ENCODE peak calls at places on chromosomes 3 and 15, in five cellular contexts. N is GM06990, A is stomach, R is HCT116, D is dorsolateral prefrontal cortex. S is an unnamed sample.
A peak's percentile ranks its signal among the peaks of the same experiment; 100 is the strongest.

GRCh38 chr3:140682586-140682985 is 4.7 kb downstream of the TRIM42 start:
- DNase-seq in N (no peak), A (no peak), R (no peak), D (no peak), S (no peak)

GRCh38 chr3:143266512-143266911 is 146.9 kb downstream of the CHST2 start:
- DNase-seq in N (no peak), A (no peak), R (no peak), D (no peak), S (no peak)

GRCh38 chr3:193859195-193859594 is 266.2 kb downstream of the OPA1 start:
- DNase-seq in N (no peak), A (no peak), R (no peak), D (no peak), S (no peak)

GRCh38 chr3:128322030-128323022 is 144.4 kb downstream of the DNAJB8 start:
- DNase-seq in N (no peak), A (peak; percentile 57), R (no peak), D (no peak), S (peak; percentile 61)

GRCh38 chr15:85312925-85313324 is 67.5 kb upstream of the AKAP13 start:
- DNase-seq in N (no peak), A (no peak), R (no peak), D (no peak), S (no peak)

GRCh38 chr3:175224051-175224450 is 364.9 kb downstream of the NAALADL2 start:
- DNase-seq in N (no peak), A (no peak), R (peak; percentile 15), D (no peak), S (peak; percentile 72)

GRCh38 chr3:142940000-142940399 is 23.5 kb downstream of the PAQR9 start:
- DNase-seq in N (no peak), A (no peak), R (no peak), D (no peak), S (no peak)

GRCh38 chr3:196995646-196996355 is 27.2 kb upstream of the PIGZ start:
- DNase-seq in N (no peak), A (no peak), R (no peak), D (peak; percentile 77), S (no peak)

GRCh38 chr3:42123012-42123581 is 31.9 kb downstream of the TRAK1 start:
- DNase-seq in N (peak; percentile 64), A (no peak), R (no peak), D (no peak), S (no peak)

GRCh38 chr15:83555383-83555782 is 98.5 kb upstream of the ADAMTSL3 start:
- DNase-seq in N (no peak), A (no peak), R (no peak), D (no peak), S (no peak)

GRCh38 chr3:15273214-15273613 is 59.2 kb downstream of the SH3BP5 start:
- DNase-seq in N (no peak), A (no peak), R (no peak), D (no peak), S (no peak)

GRCh38 chr15:85750319-85750806 is 44.4 kb downstream of the KLHL25 start:
- DNase-seq in N (no peak), A (peak; percentile 27), R (no peak), D (peak; percentile 67), S (no peak)

GRCh38 chr15:83581381-83581780 is 72.5 kb upstream of the ADAMTSL3 start:
- DNase-seq in N (no peak), A (no peak), R (no peak), D (no peak), S (no peak)

GRCh38 chr3:194029846-194030245 is 106.1 kb upstream of the HES1 start:
- DNase-seq in N (no peak), A (peak; percentile 48), R (no peak), D (no peak), S (peak; percentile 18)

GRCh38 chr15:60301024-60301423 is 96.8 kb downstream of the ANXA2 start:
- DNase-seq in N (no peak), A (no peak), R (peak; percentile 27), D (no peak), S (no peak)

GRCh38 chr15:90141646-90142045 is 39.4 kb upstream of the IDH2 start:
- DNase-seq in N (no peak), A (no peak), R (no peak), D (no peak), S (no peak)

GRCh38 chr15:52076889-52077781 is 35.4 kb downstream of the BCL2L10 start:
- DNase-seq in N (no peak), A (no peak), R (peak; percentile 37), D (no peak), S (no peak)

GRCh38 chr3:46369675-46370132 is 1.0 kb upstream of the CCR5 start:
- DNase-seq in N (peak; percentile 50), A (no peak), R (no peak), D (no peak), S (no peak)

GRCh38 chr3:120524171-120524923 is 71.8 kb upstream of the NDUFB4 start:
- DNase-seq in N (no peak), A (no peak), R (no peak), D (no peak), S (no peak)

GRCh38 chr3:181752202-181752671 is 40.5 kb downstream of the SOX2 start:
- DNase-seq in N (no peak), A (no peak), R (no peak), D (peak; percentile 43), S (no peak)

GRCh38 chr3:14481646-14482036 is 58.5 kb downstream of the GRIP2 start:
- DNase-seq in N (no peak), A (no peak), R (no peak), D (no peak), S (no peak)

GRCh38 chr15:74451861-74452835 is 8.8 kb downstream of the UBL7 start:
- DNase-seq in N (no peak), A (no peak), R (no peak), D (peak; percentile 85), S (no peak)

GRCh38 chr15:97052526-97052925 is 722.0 kb downstream of the NR2F2 start:
- DNase-seq in N (no peak), A (no peak), R (no peak), D (no peak), S (no peak)

GRCh38 chr3:177554900-177555759 is 357.8 kb upstream of the TBL1XR1 start:
- DNase-seq in N (no peak), A (no peak), R (no peak), D (peak; percentile 63), S (no peak)

GRCh38 chr15:76199106-76200082 is 111.9 kb downstream of the ETFA start:
- DNase-seq in N (no peak), A (no peak), R (peak; percentile 39), D (no peak), S (no peak)

GRCh38 chr3:126528800-126529541 is 5.0 kb downstream of the CHST13 start:
- DNase-seq in N (no peak), A (no peak), R (no peak), D (no peak), S (peak; percentile 84)

GRCh38 chr3:61768284-61769012 is 207.1 kb downstream of the PTPRG start:
- DNase-seq in N (no peak), A (no peak), R (no peak), D (no peak), S (no peak)

GRCh38 chr3:119098620-119099222 is 47.2 kb upstream of the TEX55 start:
- DNase-seq in N (no peak), A (no peak), R (peak; percentile 13), D (no peak), S (peak; percentile 34)

GRCh38 chr3:11060500-11061251 is 68.1 kb downstream of the SLC6A1 start:
- DNase-seq in N (peak; percentile 41), A (peak; percentile 57), R (peak; percentile 50), D (peak; percentile 74), S (peak; percentile 78)

DNA sequence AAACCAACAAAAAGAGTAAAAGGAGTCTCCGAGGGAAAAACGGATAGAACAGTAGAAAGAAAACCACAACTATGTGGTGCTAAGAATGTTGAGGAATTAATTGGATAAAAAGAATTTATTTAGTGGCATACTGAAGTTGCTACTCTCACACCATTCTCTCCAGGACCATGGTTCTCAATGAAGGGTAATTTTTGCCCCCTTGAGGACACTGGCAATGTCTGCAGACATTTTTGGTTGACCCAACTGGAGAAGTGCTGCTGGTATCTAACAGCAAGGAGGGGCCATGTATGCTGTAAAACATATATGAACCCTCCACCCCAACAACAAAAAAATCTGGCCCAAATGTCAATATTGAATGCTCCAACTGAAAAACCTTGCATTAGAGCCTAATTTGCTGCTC is 85.9 kb upstream of the CSPG5 start:
- DNase-seq in N (no peak), A (no peak), R (peak; percentile 18), D (no peak), S (no peak)
- TF ChIP-seq CTCF in N (peak; percentile 29), A (no peak), R (peak; percentile 47), D (no peak), S (peak; percentile 15)

GRCh38 chr3:150544040-150544439 is 2.3 kb downstream of the SERP1 start:
- DNase-seq in N (no peak), A (no peak), R (no peak), D (no peak), S (no peak)

GRCh38 chr3:150547045-150547753 is 612 bp downstream of the EIF2A start:
- DNase-seq in N (no peak), A (no peak), R (no peak), D (no peak), S (no peak)

GRCh38 chr3:150546226-150547044 is at the start of the genes EIF2A and SERP1:
- DNase-seq in N (peak; percentile 99), A (peak; percentile 99), R (peak; percentile 98), D (peak; percentile 99), S (peak; percentile 100)

GRCh38 chr3:150544726-150545125 is 1.6 kb downstream of the SERP1 start:
- DNase-seq in N (no peak), A (no peak), R (no peak), D (no peak), S (no peak)

GRCh38 chr3:150545419-150546225 is 674 bp downstream of the SERP1 start:
- DNase-seq in N (no peak), A (peak; percentile 50), R (no peak), D (peak; percentile 37), S (peak; percentile 34)
- TF ChIP-seq CTCF in N (no peak), A (no peak), R (no peak), D (no peak), S (no peak)

DNA sequence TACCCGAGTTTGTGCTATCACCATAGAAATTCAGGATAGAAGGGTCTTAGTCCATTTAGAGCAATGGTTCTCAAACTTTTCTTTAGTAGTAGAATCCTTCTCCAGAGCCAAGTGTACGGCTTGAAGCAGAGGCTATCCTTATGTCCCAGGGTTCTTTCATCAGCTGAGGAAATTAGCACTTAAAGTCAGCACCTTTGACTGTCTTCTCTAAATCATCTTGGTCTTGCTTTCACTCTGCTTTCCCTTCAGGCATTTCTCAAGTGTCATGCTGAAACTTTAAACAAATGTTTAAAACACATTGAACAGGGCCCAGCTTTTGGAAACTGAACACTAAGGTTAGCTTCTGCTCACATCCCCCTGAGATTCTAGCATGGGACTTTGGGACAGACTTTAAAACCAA is 78.2 kb downstream of the TM4SF4 start:
- DNase-seq in N (no peak), A (no peak), R (no peak), D (no peak), S (no peak)
- TF ChIP-seq CTCF in N (no peak), A (no peak), R (no peak), D (no peak), S (no peak)

GRCh38 chr15:65979837-65980236 is 110.5 kb downstream of the RAB11A start:
- DNase-seq in N (no peak), A (no peak), R (no peak), D (no peak), S (no peak)

GRCh38 chr15:65980824-65981456 is 111.6 kb downstream of the RAB11A start:
- DNase-seq in N (no peak), A (peak; percentile 81), R (peak; percentile 56), D (peak; percentile 40), S (peak; percentile 84)

GRCh38 chr15:65979316-65979715 is 110.0 kb downstream of the RAB11A start:
- DNase-seq in N (no peak), A (no peak), R (no peak), D (no peak), S (no peak)

GRCh38 chr15:65982941-65983340 is 113.7 kb downstream of the RAB11A start:
- DNase-seq in N (no peak), A (no peak), R (no peak), D (no peak), S (no peak)

GRCh38 chr15:65981837-65982696 is 112.8 kb downstream of the RAB11A start:
- DNase-seq in N (peak; percentile 70), A (peak; percentile 64), R (peak; percentile 15), D (peak; percentile 51), S (peak; percentile 78)
- TF ChIP-seq CTCF in N (peak; percentile 66), A (no peak), R (peak; percentile 52), D (no peak), S (peak; percentile 52)

S was measured in Calu3.